ENCODE peak calls at places on chromosome 1, in four cellular contexts. J is thoracic aorta, E is endodermal cell, B is EL. C is an unnamed sample.

GRCh38 chr1:166082601-166083000 is 84.2 kb downstream of the FAM78B start:
- DNase-seq in J (no peak), E (no peak), B (no peak), C (no peak)

GRCh38 chr1:234755449-234755863 is 145.5 kb upstream of the IRF2BP2 start:
- DNase-seq in J (peak; percentile 60), E (no peak), B (peak; percentile 91), C (peak; percentile 74)

GRCh38 chr1:225427249-225428065 is at the start of gene LBR:
- DNase-seq in J (no peak), E (peak; percentile 68), B (peak; percentile 41), C (no peak)

GRCh38 chr1:212291505-212292134 is 6.4 kb downstream of the PPP2R5A start:
- DNase-seq in J (no peak), E (no peak), B (peak; percentile 58), C (peak; percentile 63)

GRCh38 chr1:95179205-95180001 is 54.6 kb upstream of the RWDD3 start:
- DNase-seq in J (no peak), E (no peak), B (no peak), C (no peak)

GRCh38 chr1:194809665-194810064 is 1623.3 kb upstream of the B3GALT2 start:
- DNase-seq in J (no peak), E (no peak), B (no peak), C (no peak)

GRCh38 chr1:28172690-28173150 is 3.8 kb downstream of the PTAFR start:
- DNase-seq in J (no peak), E (no peak), B (peak; percentile 13), C (peak; percentile 93)

GRCh38 chr1:116127123-116127847 is 16.1 kb downstream of the MAB21L3 start:
- DNase-seq in J (no peak), E (no peak), B (no peak), C (no peak)

GRCh38 chr1:154467768-154468102 is 34.3 kb upstream of the TDRD10 start:
- DNase-seq in J (no peak), E (no peak), B (no peak), C (no peak)

GRCh38 chr1:193326296-193326695 is 139.9 kb upstream of the B3GALT2 start:
- DNase-seq in J (no peak), E (no peak), B (no peak), C (no peak)

GRCh38 chr1:223147858-223148257 is 4.8 kb upstream of the TLR5 start:
- DNase-seq in J (no peak), E (no peak), B (no peak), C (no peak)

GRCh38 chr1:219927956-219928790 is at the start of gene SLC30A10:
- DNase-seq in J (no peak), E (peak; percentile 83), B (peak; percentile 17), C (peak; percentile 16)

GRCh38 chr1:24896176-24896575 is 33.9 kb downstream of the RUNX3 start:
- DNase-seq in J (no peak), E (no peak), B (no peak), C (no peak)

GRCh38 chr1:19651141-19651737 is 7.1 kb downstream of the NBL1 start:
- DNase-seq in J (no peak), E (peak; percentile 84), B (peak; percentile 53), C (peak; percentile 46)

GRCh38 chr1:216600730-216601426 is 122.4 kb downstream of the ESRRG start:
- DNase-seq in J (peak; percentile 3), E (peak; percentile 90), B (peak; percentile 78), C (no peak)

GRCh38 chr1:55051169-55051568 is 11.8 kb downstream of the PCSK9 start:
- DNase-seq in J (no peak), E (no peak), B (no peak), C (no peak)

GRCh38 chr1:32405672-32406467 is 11.6 kb upstream of the BSDC1 start:
- DNase-seq in J (no peak), E (no peak), B (no peak), C (no peak)

GRCh38 chr1:61604684-61605083 is 120.3 kb downstream of the TM2D1 start:
- DNase-seq in J (no peak), E (no peak), B (no peak), C (no peak)

GRCh38 chr1:108877858-108878257 is 1.1 kb downstream of the GPSM2 start:
- DNase-seq in J (no peak), E (no peak), B (peak; percentile 35), C (peak; percentile 40)

GRCh38 chr1:205355054-205355453 is 1.7 kb downstream of the KLHDC8A start:
- DNase-seq in J (no peak), E (no peak), B (peak; percentile 27), C (no peak)

GRCh38 chr1:192476802-192477298 is 98.7 kb upstream of the RGS1 start:
- DNase-seq in J (peak; percentile 28), E (no peak), B (peak; percentile 26), C (peak; percentile 41)

GRCh38 chr1:3372317-3372716 is 82.1 kb upstream of the ARHGEF16 start:
- DNase-seq in J (no peak), E (no peak), B (no peak), C (no peak)

GRCh38 chr1:27357281-27358037 is 9.3 kb downstream of the MAP3K6 start:
- DNase-seq in J (no peak), E (peak; percentile 95), B (peak; percentile 35), C (peak; percentile 92)

GRCh38 chr1:187551061-187551460 is 722.3 kb downstream of the PLA2G4A start:
- DNase-seq in J (no peak), E (peak; percentile 77), B (no peak), C (no peak)

GRCh38 chr1:15283500-15283899 is 36.5 kb downstream of the FHAD1 start:
- DNase-seq in J (no peak), E (peak; percentile 52), B (peak; percentile 41), C (no peak)

GRCh38 chr1:35079003-35079930 is at the start of gene ZMYM1:
- DNase-seq in J (peak; percentile 47), E (peak; percentile 98), B (peak; percentile 90), C (peak; percentile 84)

GRCh38 chr1:115440733-115441132 is 102.7 kb upstream of the NGF start:
- DNase-seq in J (no peak), E (no peak), B (peak; percentile 52), C (no peak)

GRCh38 chr1:209704584-209704983 is at the start of gene HSD11B1:
- DNase-seq in J (peak; percentile 13), E (no peak), B (peak; percentile 38), C (no peak)

GRCh38 chr1:119859647-119860046 is 36.7 kb downstream of the ADAM30 start:
- DNase-seq in J (no peak), E (no peak), B (peak; percentile 74), C (no peak)

GRCh38 chr1:93339171-93339697 is 6.5 kb upstream of the DR1 start:
- DNase-seq in J (no peak), E (no peak), B (no peak), C (no peak)

GRCh38 chr1:209601809-209602657 is 18.5 kb downstream of the CAMK1G start:
- DNase-seq in J (no peak), E (peak; percentile 68), B (peak; percentile 49), C (peak; percentile 30)

GRCh38 chr1:70909262-70909817 is 138.3 kb downstream of the PTGER3 start:
- DNase-seq in J (no peak), E (no peak), B (no peak), C (no peak)

GRCh38 chr1:28783363-28783762 is 28.6 kb upstream of the OPRD1 start:
- DNase-seq in J (no peak), E (no peak), B (no peak), C (no peak)

GRCh38 chr1:183607322-183607980 is 17.2 kb upstream of the NCF2 start:
- DNase-seq in J (no peak), E (no peak), B (no peak), C (no peak)

GRCh38 chr1:36137226-36137625 is 12.1 kb downstream of the TRAPPC3 start:
- DNase-seq in J (no peak), E (no peak), B (no peak), C (no peak)

GRCh38 chr1:89465201-89465600 is 59.4 kb upstream of the LRRC8B start:
- DNase-seq in J (no peak), E (no peak), B (no peak), C (no peak)

C was measured in KBM-7.